ENCODE peak calls at places on chromosome 3, in eight cellular contexts. T, U, Y, A, H, O, D and C are unnamed samples.

GRCh38 chr3:10228248-10228950 is 19.9 kb upstream of the TATDN2 start:
- DNase-seq in T (no peak), U (peak), Y (peak), A (no peak), H (no peak), O (no peak), D (no peak), C (no peak)

GRCh38 chr3:25424238-25425013 is 3.6 kb upstream of the RARB start:
- DNase-seq in T (no peak), U (no peak), Y (peak), A (no peak), H (peak), O (peak), D (no peak), C (no peak)

GRCh38 chr3:160134454-160134853 is 90.8 kb upstream of the C3orf80 start:
- DNase-seq in T (no peak), U (no peak), Y (no peak), A (no peak), H (no peak), O (no peak), D (no peak), C (no peak)

GRCh38 chr3:7518471-7518870 is 657.6 kb downstream of the GRM7 start:
- DNase-seq in T (no peak), U (no peak), Y (no peak), A (peak), H (no peak), O (peak), D (no peak), C (no peak)

GRCh38 chr3:98012974-98013373 is 22.1 kb downstream of the GABRR3 start:
- DNase-seq in T (no peak), U (no peak), Y (peak), A (no peak), H (no peak), O (no peak), D (no peak), C (no peak)

GRCh38 chr3:17974206-17974841 is 231.9 kb upstream of the TBC1D5 start:
- DNase-seq in T (no peak), U (no peak), Y (peak), A (no peak), H (no peak), O (no peak), D (no peak), C (no peak)

GRCh38 chr3:3689601-3690375 is 109.4 kb upstream of the LRRN1 start:
- DNase-seq in T (no peak), U (no peak), Y (no peak), A (no peak), H (no peak), O (no peak), D (no peak), C (no peak)

GRCh38 chr3:27483117-27484001 is 825 bp downstream of the SLC4A7 start:
- DNase-seq in T (peak), U (peak), Y (peak), A (peak), H (peak), O (peak), D (peak), C (no peak)

GRCh38 chr3:32571192-32571485 is 481 bp upstream of the DYNC1LI1 start:
- DNase-seq in T (no peak), U (no peak), Y (no peak), A (no peak), H (no peak), O (no peak), D (no peak), C (no peak)

GRCh38 chr3:120418866-120419490 is 31.8 kb downstream of the FSTL1 start:
- DNase-seq in T (no peak), U (peak), Y (no peak), A (peak), H (no peak), O (no peak), D (no peak), C (no peak)

GRCh38 chr3:58999134-58999778 is 50.6 kb downstream of the CFAP20DC start:
- DNase-seq in T (no peak), U (no peak), Y (peak), A (no peak), H (no peak), O (peak), D (peak), C (no peak)

GRCh38 chr3:148008591-148008990 is 599.4 kb downstream of the ZIC1 start:
- DNase-seq in T (no peak), U (no peak), Y (no peak), A (no peak), H (no peak), O (no peak), D (no peak), C (no peak)

GRCh38 chr3:138407236-138407907 is 27.0 kb upstream of the ESYT3 start:
- DNase-seq in T (no peak), U (no peak), Y (no peak), A (no peak), H (no peak), O (no peak), D (no peak), C (no peak)

GRCh38 chr3:114299421-114299820 is 5.6 kb downstream of the TIGIT start:
- DNase-seq in T (no peak), U (peak), Y (peak), A (peak), H (no peak), O (no peak), D (no peak), C (no peak)

GRCh38 chr3:102229062-102229655 is 205.7 kb upstream of the ZPLD1 start:
- DNase-seq in T (peak), U (peak), Y (peak), A (peak), H (peak), O (peak), D (peak), C (peak)

GRCh38 chr3:171745577-171746319 is 64.5 kb downstream of the PLD1 start:
- DNase-seq in T (no peak), U (no peak), Y (no peak), A (no peak), H (no peak), O (no peak), D (no peak), C (no peak)

GRCh38 chr3:125120370-125121122 is 64.7 kb upstream of the HEG1 start:
- DNase-seq in T (no peak), U (no peak), Y (no peak), A (no peak), H (no peak), O (peak), D (peak), C (no peak)

GRCh38 chr3:142087676-142088075 is 61.7 kb downstream of the TFDP2 start:
- DNase-seq in T (no peak), U (no peak), Y (peak), A (no peak), H (peak), O (peak), D (peak), C (peak)

GRCh38 chr3:80244390-80244789 is 476.6 kb upstream of the ROBO1 start:
- DNase-seq in T (no peak), U (no peak), Y (peak), A (no peak), H (peak), O (peak), D (peak), C (no peak)

GRCh38 chr3:116950302-116951055 is 240.9 kb downstream of the TUSC7 start:
- DNase-seq in T (no peak), U (no peak), Y (no peak), A (no peak), H (no peak), O (no peak), D (no peak), C (no peak)

GRCh38 chr3:62142280-62142679 is 231.1 kb downstream of the FEZF2 start:
- DNase-seq in T (no peak), U (no peak), Y (no peak), A (no peak), H (no peak), O (peak), D (peak), C (peak)

GRCh38 chr3:62144482-62144881 is 228.9 kb downstream of the FEZF2 start:
- DNase-seq in T (no peak), U (no peak), Y (no peak), A (peak), H (no peak), O (no peak), D (no peak), C (no peak)

GRCh38 chr3:62142696-62143095 is 230.7 kb downstream of the FEZF2 start:
- DNase-seq in T (no peak), U (no peak), Y (no peak), A (no peak), H (no peak), O (no peak), D (no peak), C (no peak)

GRCh38 chr3:62143843-62144450 is 229.4 kb downstream of the FEZF2 start:
- DNase-seq in T (no peak), U (no peak), Y (no peak), A (no peak), H (no peak), O (no peak), D (no peak), C (no peak)

DNA sequence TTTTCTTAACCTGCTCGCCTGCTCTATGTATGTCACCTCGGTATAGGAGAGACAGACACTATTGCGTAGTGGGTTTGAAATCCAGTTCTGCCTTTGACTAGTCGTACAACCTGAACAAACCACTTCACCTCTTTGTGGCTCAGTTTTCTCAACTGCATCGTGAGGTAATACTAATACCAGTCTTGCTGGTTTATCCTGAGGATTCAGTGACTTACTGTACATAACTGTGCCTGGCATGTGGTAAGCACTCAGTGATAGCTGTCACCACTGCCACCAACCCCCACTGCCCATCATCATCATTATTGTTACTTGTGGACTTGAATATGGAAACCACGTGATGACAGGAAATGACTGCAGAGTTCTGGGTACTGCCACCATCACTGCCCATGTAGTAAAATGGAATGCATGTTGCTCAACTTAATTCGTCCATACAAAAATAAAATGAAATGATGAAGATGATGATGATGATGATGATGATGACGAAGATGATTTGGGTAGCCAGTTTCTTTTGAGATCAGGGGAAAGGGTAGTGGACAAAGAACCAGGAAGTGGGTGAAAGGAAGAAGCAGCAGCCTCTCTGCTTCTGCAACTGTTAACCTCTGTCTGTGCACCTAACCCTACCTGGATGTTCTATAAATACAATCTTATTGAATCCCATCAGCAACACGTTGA is 228.1 kb downstream of the FEZF2 start:
- DNase-seq in T (no peak), U (no peak), Y (no peak), A (peak), H (no peak), O (no peak), D (no peak), C (no peak)
- H3K4me3 ChIP-seq in T (no peak), U (no peak), Y (no peak), A (no peak), H (no peak), O (no peak), D (no peak), C (no peak)

GRCh38 chr3:143170676-143171075 is 51.1 kb downstream of the CHST2 start:
- DNase-seq in T (no peak), U (peak), Y (peak), A (no peak), H (no peak), O (peak), D (peak), C (no peak)
- H3K4me3 ChIP-seq in T (no peak), U (no peak), Y (no peak), A (no peak), H (no peak), O (no peak), D (no peak), C (no peak)

DNA sequence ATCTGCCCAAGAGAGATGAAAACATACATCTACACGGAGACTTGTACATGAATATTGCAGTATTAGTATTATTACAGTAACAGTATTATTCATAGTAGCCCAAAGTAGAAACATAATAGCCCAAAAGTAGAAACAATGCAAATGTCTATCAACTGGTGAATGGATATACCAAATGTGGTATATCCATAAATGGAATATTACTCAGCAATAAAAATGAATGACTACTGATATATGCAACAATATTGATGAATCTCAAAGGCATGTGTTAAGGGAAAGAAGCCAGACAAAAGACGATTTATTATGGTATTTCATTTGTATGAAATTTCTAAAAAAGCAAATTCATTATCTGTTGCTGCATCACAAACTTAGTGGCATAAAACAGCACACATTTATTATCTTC is 23.5 kb upstream of the ZNF639 start:
- DNase-seq in T (no peak), U (no peak), Y (no peak), A (no peak), H (no peak), O (no peak), D (no peak), C (no peak)
- H3K4me3 ChIP-seq in T (no peak), U (no peak), Y (no peak), A (no peak), H (no peak), O (no peak), D (no peak), C (no peak)

GRCh38 chr3:13022348-13023250 is 50.6 kb downstream of the IQSEC1 start:
- DNase-seq in T (peak), U (peak), Y (peak), A (no peak), H (no peak), O (peak), D (peak), C (no peak)
- H3K4me3 ChIP-seq in T (peak), U (peak), Y (no peak), A (no peak), H (no peak), O (no peak), D (no peak), C (no peak)